ENCODE peak calls at places on chromosomes 16 and 17, in four cellular contexts. U is lower lobe of right lung, N is neural progenitor cell, C is GM20000. E is an unnamed sample.

GRCh38 chr16:3098459-3099394 is at the start of gene ZSCAN10:
- DNase-seq in N (peak; percentile 35), U (no peak), C (no peak), E (no peak)

GRCh38 chr17:40486513-40487370 is 14.7 kb downstream of the TNS4 start:
- DNase-seq in U (no peak), N (no peak), C (no peak), E (no peak)

GRCh38 chr17:55336426-55336825 is 71.7 kb downstream of the HLF start:
- DNase-seq in C (no peak), N (no peak), U (no peak), E (no peak)

GRCh38 chr17:82350182-82351030 is 8.6 kb upstream of the TEX19 start:
- DNase-seq in N (no peak), U (no peak), C (peak; percentile 57), E (no peak)

GRCh38 chr16:12132290-12132689 is 155.8 kb downstream of the SNX29 start:
- DNase-seq in N (no peak), U (no peak), C (no peak), E (no peak)

GRCh38 chr16:53952215-53953208 is 248.6 kb downstream of the FTO start:
- DNase-seq in N (no peak), U (no peak), C (peak; percentile 5), E (peak; percentile 7)

GRCh38 chr17:78762007-78762406 is 20.1 kb downstream of the CYTH1 start:
- DNase-seq in N (no peak), U (no peak), C (no peak), E (no peak)

GRCh38 chr17:57355090-57355859 is 99.0 kb downstream of the MSI2 start:
- DNase-seq in C (no peak), N (no peak), U (no peak), E (no peak)

GRCh38 chr17:19372866-19373505 is 5.3 kb upstream of the MAPK7 start:
- DNase-seq in C (no peak), N (no peak), U (no peak), E (no peak)

DNA sequence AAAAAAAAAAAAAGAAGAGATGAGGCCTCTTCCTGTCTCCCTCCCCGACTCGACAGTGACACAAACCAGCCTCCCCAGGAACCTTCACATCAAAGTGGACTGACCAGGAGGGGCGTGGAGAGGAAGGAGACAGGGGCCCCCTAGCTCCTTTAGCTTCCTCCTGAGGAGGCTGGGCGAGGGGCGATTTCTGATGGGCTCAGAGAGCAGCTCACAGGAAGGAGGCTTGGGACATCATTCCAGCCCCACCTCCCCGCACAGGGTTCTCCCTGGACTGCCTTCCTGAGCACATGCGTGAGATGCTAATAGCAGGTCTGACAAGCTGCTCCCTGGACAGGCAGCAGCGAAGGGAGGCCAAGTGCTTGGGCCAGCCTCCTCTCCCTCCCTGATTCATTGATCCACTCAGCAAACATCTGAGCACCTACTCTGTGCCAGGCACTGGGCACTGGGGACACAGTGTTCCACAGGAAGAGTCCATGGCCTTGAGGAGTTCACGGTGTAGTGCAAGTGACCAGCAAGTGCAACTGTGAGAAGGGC is 14.4 kb upstream of the DOK4 start:
- DNase-seq in U (peak; percentile 50), N (no peak), C (no peak), E (no peak)
- TF ChIP-seq CTCF in U (no peak), N (no peak), C (no peak), E (no peak)

DNA sequence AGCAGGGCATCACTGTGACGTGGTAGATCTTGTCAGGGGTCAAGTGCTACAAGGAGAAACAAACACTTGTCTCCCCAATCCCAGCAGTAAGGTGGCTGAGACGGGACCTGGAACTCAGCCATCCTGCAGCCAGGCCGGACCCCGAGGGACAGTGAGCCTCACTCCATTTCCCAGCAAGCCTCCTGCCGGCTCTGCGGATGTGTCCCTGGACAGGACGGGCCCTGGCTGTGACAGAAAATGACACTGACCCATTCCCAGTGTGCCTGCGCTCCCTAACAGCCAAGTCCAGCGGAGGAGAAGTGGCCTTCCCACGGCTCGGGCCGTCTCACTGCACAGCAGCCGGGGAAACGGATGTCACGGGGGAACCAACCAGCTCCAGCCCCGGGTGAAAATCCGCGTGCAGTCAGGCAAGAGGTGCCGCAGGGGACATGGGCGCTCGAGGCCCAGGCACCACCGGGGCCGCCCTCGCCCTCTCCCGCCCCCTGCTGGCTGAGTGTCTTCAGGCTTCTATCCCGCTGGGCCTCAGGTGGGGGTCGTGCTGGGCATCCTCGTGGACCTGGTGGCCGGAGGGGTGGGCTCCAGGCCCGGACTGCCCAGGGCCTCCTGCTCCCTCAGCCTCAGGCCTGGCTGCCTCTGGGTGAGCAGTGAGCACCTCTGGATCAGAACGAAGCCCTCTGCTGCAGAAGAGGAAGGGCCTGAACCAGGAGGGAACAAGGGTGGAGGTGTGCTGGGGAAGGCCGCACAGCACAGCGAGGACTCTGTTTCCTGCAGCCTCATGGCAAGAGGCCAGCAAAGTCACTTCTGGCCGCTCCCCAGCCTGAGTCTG is 6.7 kb downstream of the HAGHL start:
- DNase-seq in U (no peak), C (no peak), N (peak; percentile 35), E (no peak)
- TF ChIP-seq CTCF in U (peak; percentile 37), C (peak; percentile 26), N (peak; percentile 38), E (peak; percentile 19)

GRCh38 chr16:84484579-84485254 is 19.7 kb downstream of the MEAK7 start:
- DNase-seq in C (no peak), N (peak; percentile 55), U (no peak), E (no peak)
- TF ChIP-seq CTCF in C (no peak), N (peak; percentile 81), U (peak; percentile 73), E (peak; percentile 46)

GRCh38 chr17:49602783-49603182 is 27.1 kb downstream of the NXPH3 start:
- DNase-seq in N (no peak), C (no peak), U (no peak), E (no peak)
- TF ChIP-seq CTCF in N (no peak), C (no peak), U (no peak), E (no peak)

GRCh38 chr17:43006639-43007551 is at the start of gene IFI35:
- DNase-seq in N (peak; percentile 65), U (peak; percentile 91), C (peak; percentile 85), E (peak; percentile 90)
- TF ChIP-seq CTCF in N (peak; percentile 32), U (peak; percentile 54), C (peak; percentile 1), E (peak; percentile 66)